ENCODE peak calls at places on chromosomes 6 and 20, in eight cellular contexts. M, G, L, K, D, V, W and Q are unnamed samples.

GRCh38 chr6:104771258-104771832 is 88.4 kb downstream of the HACE1 start:
- DNase-seq in M (peak), G (peak), L (no peak), K (peak), D (peak), V (peak), W (no peak), Q (peak)

GRCh38 chr6:150765457-150765764 is 100.1 kb upstream of the MTHFD1L start:
- DNase-seq in M (no peak), G (no peak), L (no peak), K (no peak), D (no peak), V (no peak), W (no peak), Q (no peak)

GRCh38 chr6:15996030-15996429 is 132.9 kb upstream of the MYLIP start:
- DNase-seq in M (no peak), G (peak), L (no peak), K (no peak), D (no peak), V (peak), W (no peak), Q (no peak)

GRCh38 chr6:135901776-135902524 is 50.4 kb downstream of the PDE7B start:
- DNase-seq in M (no peak), G (no peak), L (no peak), K (peak), D (peak), V (peak), W (no peak), Q (peak)

GRCh38 chr6:36911946-36912555 is 26.3 kb downstream of the C6orf89 start:
- DNase-seq in M (no peak), G (no peak), L (no peak), K (no peak), D (no peak), V (no peak), W (no peak), Q (no peak)

GRCh38 chr20:49676581-49677291 is 36.9 kb downstream of the B4GALT5 start:
- DNase-seq in M (peak), G (peak), L (no peak), K (no peak), D (peak), V (peak), W (no peak), Q (peak)

GRCh38 chr20:6579417-6579816 is 188.1 kb upstream of the BMP2 start:
- DNase-seq in M (no peak), G (peak), L (no peak), K (no peak), D (no peak), V (no peak), W (no peak), Q (peak)

GRCh38 chr6:7909323-7910276 is 988 bp downstream of the TXNDC5 start:
- DNase-seq in M (peak), G (peak), L (peak), K (no peak), D (peak), V (peak), W (peak), Q (peak)

GRCh38 chr6:131552572-131552971 is 20.5 kb upstream of the ARG1 start:
- DNase-seq in M (no peak), G (no peak), L (no peak), K (no peak), D (no peak), V (no peak), W (no peak), Q (no peak)

GRCh38 chr20:2984956-2985661 is 58.3 kb upstream of the GNRH2 start:
- DNase-seq in M (peak), G (peak), L (no peak), K (no peak), D (peak), V (peak), W (no peak), Q (peak)

GRCh38 chr20:45345104-45345936 is 2.9 kb downstream of the SDC4 start:
- DNase-seq in M (no peak), G (no peak), L (no peak), K (no peak), D (no peak), V (no peak), W (no peak), Q (no peak)

GRCh38 chr6:165762125-165762524 is 99.1 kb upstream of the PDE10A start:
- DNase-seq in M (no peak), G (no peak), L (no peak), K (no peak), D (no peak), V (no peak), W (no peak), Q (no peak)

GRCh38 chr6:41531016-41531415 is 15.2 kb upstream of the FOXP4 start:
- DNase-seq in M (no peak), G (no peak), L (no peak), K (no peak), D (no peak), V (no peak), W (no peak), Q (no peak)

GRCh38 chr6:44221291-44221960 is 2.0 kb upstream of the SLC29A1 start:
- DNase-seq in M (peak), G (peak), L (peak), K (no peak), D (peak), V (peak), W (peak), Q (peak)

GRCh38 chr20:37757550-37757949 is 63.7 kb downstream of the CTNNBL1 start:
- DNase-seq in M (no peak), G (no peak), L (no peak), K (no peak), D (no peak), V (no peak), W (no peak), Q (no peak)

GRCh38 chr6:166554316-166554715 is 32.2 kb downstream of the RAMACL start:
- DNase-seq in M (no peak), G (peak), L (no peak), K (no peak), D (no peak), V (no peak), W (no peak), Q (peak)

GRCh38 chr20:43409041-43409913 is 48.4 kb upstream of the SRSF6 start:
- DNase-seq in M (peak), G (peak), L (no peak), K (peak), D (peak), V (peak), W (no peak), Q (peak)

GRCh38 chr20:38997622-38998021 is 35.5 kb downstream of the DHX35 start:
- DNase-seq in M (no peak), G (no peak), L (peak), K (no peak), D (no peak), V (no peak), W (no peak), Q (no peak)

GRCh38 chr6:130517444-130517931 is 151.7 kb downstream of the TMEM200A start:
- DNase-seq in M (no peak), G (no peak), L (no peak), K (no peak), D (no peak), V (no peak), W (no peak), Q (peak)

GRCh38 chr6:40550096-40550731 is 37.0 kb downstream of the LRFN2 start:
- DNase-seq in M (peak), G (peak), L (no peak), K (peak), D (peak), V (peak), W (peak), Q (peak)

GRCh38 chr20:40506567-40506966 is 182.5 kb downstream of the MAFB start:
- DNase-seq in M (peak), G (peak), L (no peak), K (peak), D (no peak), V (peak), W (peak), Q (peak)

GRCh38 chr6:28390688-28391087 is 8.9 kb downstream of the ZSCAN12 start:
- DNase-seq in M (no peak), G (no peak), L (no peak), K (no peak), D (no peak), V (no peak), W (no peak), Q (no peak)

GRCh38 chr6:53581161-53581560 is 36.3 kb upstream of the GCLC start:
- DNase-seq in M (no peak), G (no peak), L (no peak), K (peak), D (peak), V (peak), W (no peak), Q (peak)

GRCh38 chr20:58192065-58192464 is 36.4 kb downstream of the ANKRD60 start:
- DNase-seq in M (no peak), G (no peak), L (no peak), K (no peak), D (no peak), V (no peak), W (no peak), Q (no peak)

GRCh38 chr6:33112148-33112547 is 36.4 kb downstream of the HLA-DPB1 start:
- DNase-seq in M (peak), G (peak), L (no peak), K (peak), D (peak), V (peak), W (peak), Q (peak)

GRCh38 chr6:41527721-41528408 is 18.3 kb upstream of the FOXP4 start:
- DNase-seq in M (no peak), G (no peak), L (no peak), K (no peak), D (no peak), V (peak), W (no peak), Q (peak)

GRCh38 chr6:4581468-4582420 is 194.5 kb upstream of the CDYL start:
- DNase-seq in M (peak), G (peak), L (no peak), K (peak), D (peak), V (peak), W (no peak), Q (peak)

GRCh38 chr20:20525756-20526155 is 157.9 kb downstream of the INSM1 start:
- DNase-seq in M (no peak), G (no peak), L (no peak), K (no peak), D (no peak), V (no peak), W (no peak), Q (no peak)

GRCh38 chr20:16749573-16749972 is 1.4 kb downstream of the OTOR start:
- DNase-seq in M (no peak), G (no peak), L (no peak), K (no peak), D (no peak), V (no peak), W (no peak), Q (no peak)

GRCh38 chr6:43242908-43243648 is at the start of gene TTBK1:
- DNase-seq in M (no peak), G (no peak), L (no peak), K (no peak), D (no peak), V (no peak), W (no peak), Q (no peak)

GRCh38 chr20:46219190-46219589 is 89.1 kb downstream of the CDH22 start:
- DNase-seq in M (no peak), G (no peak), L (no peak), K (no peak), D (no peak), V (no peak), W (no peak), Q (no peak)

GRCh38 chr20:50415516-50416268 is 94.5 kb upstream of the PTPN1 start:
- DNase-seq in M (no peak), G (peak), L (no peak), K (peak), D (peak), V (peak), W (no peak), Q (peak)

GRCh38 chr6:96852605-96853004 is 15.3 kb upstream of the GPR63 start:
- DNase-seq in M (no peak), G (no peak), L (no peak), K (no peak), D (no peak), V (no peak), W (no peak), Q (no peak)

GRCh38 chr6:8589941-8590676 is 154.8 kb upstream of the SLC35B3 start:
- DNase-seq in M (peak), G (no peak), L (no peak), K (no peak), D (no peak), V (no peak), W (peak), Q (no peak)

GRCh38 chr6:107323133-107323785 is 136.1 kb downstream of the PDSS2 start:
- DNase-seq in M (no peak), G (no peak), L (no peak), K (no peak), D (peak), V (peak), W (no peak), Q (peak)

GRCh38 chr6:72699142-72699541 is 77.3 kb downstream of the KCNQ5 start:
- DNase-seq in M (no peak), G (no peak), L (no peak), K (no peak), D (no peak), V (no peak), W (no peak), Q (no peak)

GRCh38 chr20:37677969-37678610 is 15.7 kb upstream of the CTNNBL1 start:
- DNase-seq in M (no peak), G (no peak), L (no peak), K (no peak), D (no peak), V (no peak), W (no peak), Q (no peak)

GRCh38 chr20:63253438-63254236 is 626 bp downstream of the NKAIN4 start:
- DNase-seq in M (no peak), G (peak), L (no peak), K (no peak), D (no peak), V (no peak), W (no peak), Q (no peak)